ENCODE peak calls at places on chromosome 16, in four cellular contexts. G is HEK293T, I is HepG2, M is K562. C is an unnamed sample.

GRCh38 chr16:9328386-9328785 is 236.9 kb downstream of the HAPSTR1 start:
- DNase-seq in M (no peak), I (no peak), G (no peak), C (no peak)

GRCh38 chr16:85554791-85555548 is 58.2 kb upstream of the GSE1 start:
- DNase-seq in I (no peak), G (peak), M (peak), C (no peak)

GRCh38 chr16:64417711-64418227 is 704.1 kb downstream of the CDH11 start:
- DNase-seq in M (no peak), G (no peak), I (no peak), C (no peak)

GRCh38 chr16:67415872-67416793 is at the start of gene ZDHHC1:
- DNase-seq in M (peak), G (peak), I (no peak), C (no peak)

GRCh38 chr16:1870365-1871082 is 1.4 kb downstream of the MEIOB start:
- DNase-seq in I (peak), M (no peak), G (no peak), C (no peak)

GRCh38 chr16:15644306-15644961 is 1.5 kb upstream of the MARF1 start:
- DNase-seq in M (no peak), G (no peak), I (peak), C (no peak)

GRCh38 chr16:24700549-24701392 is 28.7 kb upstream of the TNRC6A start:
- DNase-seq in I (peak), M (peak), G (peak), C (no peak)

GRCh38 chr16:4564661-4565267 is 8.6 kb downstream of the C16orf96 start:
- DNase-seq in I (no peak), M (no peak), G (no peak), C (no peak)

GRCh38 chr16:4511441-4512082 is 27.0 kb downstream of the CDIP1 start:
- DNase-seq in I (peak), G (peak), M (peak), C (no peak)

GRCh38 chr16:89037261-89038152 is 56.1 kb upstream of the ACSF3 start:
- DNase-seq in I (no peak), G (peak), M (peak), C (no peak)

GRCh38 chr16:20507280-20507679 is 56.0 kb downstream of the ACSM2A start:
- DNase-seq in G (no peak), I (no peak), M (no peak), C (no peak)

GRCh38 chr16:13269905-13270528 is 368.6 kb downstream of the SHISA9 start:
- DNase-seq in M (no peak), I (peak), G (no peak), C (no peak)

GRCh38 chr16:9980981-9981380 is 201.2 kb downstream of the GRIN2A start:
- DNase-seq in M (no peak), G (no peak), I (no peak), C (no peak)

GRCh38 chr16:31110106-31111034 is 2.2 kb downstream of the BCKDK start:
- DNase-seq in M (no peak), I (no peak), G (no peak), C (no peak)

GRCh38 chr16:3112058-3112880 is at the start of gene ZNF205:
- DNase-seq in I (peak), G (peak), M (peak), C (no peak)

GRCh38 chr16:8572919-8573724 is 17.2 kb downstream of the TMEM114 start:
- DNase-seq in I (peak), M (peak), G (peak), C (no peak)

GRCh38 chr16:46948548-46949166 is 24.8 kb downstream of the DNAJA2 start:
- DNase-seq in M (no peak), I (peak), G (no peak), C (no peak)

GRCh38 chr16:75130150-75130771 is 13.7 kb upstream of the LDHD start:
- DNase-seq in I (peak), M (no peak), G (no peak), C (no peak)

GRCh38 chr16:6682142-6682811 is 650.4 kb upstream of the RBFOX1 start:
- DNase-seq in I (peak), G (peak), M (peak), C (no peak)

GRCh38 chr16:56776562-56776961 is 46.6 kb downstream of the NUP93 start:
- DNase-seq in G (no peak), I (no peak), M (no peak), C (no peak)

GRCh38 chr16:53821957-53822625 is 118.1 kb downstream of the FTO start:
- DNase-seq in I (peak), G (no peak), M (no peak), C (no peak)

GRCh38 chr16:52546291-52546941 is 527 bp downstream of the TOX3 start:
- DNase-seq in M (no peak), I (no peak), G (no peak), C (no peak)

GRCh38 chr16:30853758-30854157 is 40.1 kb downstream of the BCL7C start:
- DNase-seq in M (no peak), I (no peak), G (no peak), C (no peak)

GRCh38 chr16:68291227-68291626 is 19.5 kb downstream of the SLC7A6OS start:
- DNase-seq in G (no peak), M (no peak), I (no peak), C (no peak)

GRCh38 chr16:89602273-89602951 is 11.0 kb upstream of the DPEP1 start:
- DNase-seq in M (peak), G (peak), I (no peak), C (no peak)

GRCh38 chr16:11507991-11508390 is 78.7 kb downstream of the LITAF start:
- DNase-seq in M (no peak), G (no peak), I (no peak), C (no peak)

GRCh38 chr16:77297996-77298637 is 98.9 kb downstream of the SYCE1L start:
- DNase-seq in G (no peak), I (no peak), M (no peak), C (no peak)

GRCh38 chr16:26665166-26665939 is 401.4 kb upstream of the C16orf82 start:
- DNase-seq in G (no peak), I (no peak), M (no peak), C (no peak)

GRCh38 chr16:11851301-11852091 is at the start of gene RSL1D1:
- DNase-seq in G (peak), I (peak), M (peak), C (peak)

GRCh38 chr16:4057439-4057877 is 58.8 kb downstream of the ADCY9 start:
- DNase-seq in I (no peak), G (no peak), M (no peak), C (no peak)

GRCh38 chr16:15682105-15682570 is 32.1 kb downstream of the NDE1 start:
- DNase-seq in G (no peak), M (peak), I (peak), C (no peak)

GRCh38 chr16:83137326-83137770 is 510.6 kb downstream of the CDH13 start:
- DNase-seq in G (no peak), I (peak), M (no peak), C (no peak)

GRCh38 chr16:11992008-11992584 is 15.6 kb downstream of the SNX29 start:
- DNase-seq in M (no peak), G (no peak), I (peak), C (no peak)

GRCh38 chr16:82582971-82583370 is 43.8 kb upstream of the CDH13 start:
- DNase-seq in I (no peak), G (no peak), M (no peak), C (no peak)

GRCh38 chr16:27801259-27801945 is 251.5 kb downstream of the KATNIP start:
- DNase-seq in I (no peak), M (no peak), G (no peak), C (no peak)

GRCh38 chr16:25838724-25839186 is 147.0 kb downstream of the HS3ST4 start:
- DNase-seq in M (peak), G (peak), I (peak), C (peak)

GRCh38 chr16:48546774-48547173 is 63.2 kb downstream of the N4BP1 start:
- DNase-seq in M (no peak), G (no peak), I (peak), C (no peak)

DNA sequence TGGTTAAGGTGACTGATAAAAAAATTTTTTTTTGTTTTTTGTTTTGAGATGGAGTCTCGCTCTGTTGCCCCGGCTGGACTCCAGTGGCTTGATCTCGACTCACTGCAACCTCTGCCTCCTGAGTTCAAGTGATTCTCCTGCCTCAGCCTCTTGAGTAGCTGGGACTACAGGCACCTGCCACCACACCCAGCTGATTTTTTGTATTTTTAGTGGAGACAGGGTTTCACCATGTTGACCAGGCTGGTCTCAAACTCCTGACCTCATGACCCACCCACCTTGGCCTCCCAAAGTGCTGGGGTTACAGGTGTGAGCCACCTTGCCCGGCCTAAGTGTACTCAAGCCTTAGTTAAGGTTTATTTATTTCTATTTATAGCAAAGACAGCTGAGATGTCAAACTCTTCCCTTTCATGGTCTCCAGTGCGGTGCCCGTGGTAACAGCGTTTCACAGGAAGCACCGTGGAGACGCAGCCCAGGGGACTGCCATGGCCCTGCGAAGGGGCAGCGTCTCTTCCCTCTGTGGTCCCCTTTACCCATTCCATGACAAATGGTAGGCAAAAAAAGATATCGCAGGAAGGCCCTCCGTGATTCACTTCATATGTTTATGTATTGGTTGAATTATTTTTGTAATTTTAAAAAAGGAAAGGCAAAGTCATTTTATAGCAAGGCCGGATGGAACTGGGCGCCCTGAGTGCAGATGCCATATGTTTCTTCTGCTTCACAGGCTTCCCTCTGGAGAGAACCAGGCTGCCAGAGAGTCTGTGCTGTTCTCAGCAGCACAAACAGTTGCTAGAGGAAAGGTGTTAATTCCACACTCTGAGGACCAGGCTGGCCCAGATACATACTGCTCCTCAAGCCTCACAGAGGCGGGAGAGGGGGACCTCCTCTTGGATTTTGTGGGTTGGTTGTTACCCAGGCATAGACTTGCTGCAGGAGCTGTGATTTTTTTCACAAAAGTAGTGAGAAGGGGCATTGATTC is 29.2 kb downstream of the DDX19A start:
- DNase-seq in G (no peak), M (no peak), I (no peak), C (no peak)
- TF ChIP-seq BHLHE40 in G (no peak), M (no peak), I (no peak), C (no peak)

DNA sequence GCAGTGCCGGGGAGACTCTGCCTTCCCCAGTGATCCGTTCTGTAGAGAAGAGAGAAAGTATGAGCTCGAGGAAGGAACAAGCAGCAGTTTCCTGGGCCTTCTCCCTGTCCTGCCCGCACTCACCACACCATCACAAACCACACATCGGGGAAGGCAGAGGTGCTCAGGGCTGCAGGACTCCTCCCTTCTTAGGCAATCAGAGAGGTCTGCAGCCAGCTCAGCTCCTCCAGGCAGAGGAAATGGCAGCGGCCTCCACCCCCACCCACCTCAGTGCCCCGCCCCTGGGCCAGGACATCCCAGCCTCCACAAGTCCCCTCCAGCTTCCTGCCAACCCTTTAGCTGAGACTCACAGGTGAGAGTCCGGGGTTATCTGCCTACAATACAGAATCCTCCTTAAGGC is 2.0 kb downstream of the ZNF319 start:
- DNase-seq in G (no peak), I (no peak), M (no peak), C (no peak)
- TF ChIP-seq TARDBP in G (no peak), I (no peak), M (no peak), C (no peak)

DNA sequence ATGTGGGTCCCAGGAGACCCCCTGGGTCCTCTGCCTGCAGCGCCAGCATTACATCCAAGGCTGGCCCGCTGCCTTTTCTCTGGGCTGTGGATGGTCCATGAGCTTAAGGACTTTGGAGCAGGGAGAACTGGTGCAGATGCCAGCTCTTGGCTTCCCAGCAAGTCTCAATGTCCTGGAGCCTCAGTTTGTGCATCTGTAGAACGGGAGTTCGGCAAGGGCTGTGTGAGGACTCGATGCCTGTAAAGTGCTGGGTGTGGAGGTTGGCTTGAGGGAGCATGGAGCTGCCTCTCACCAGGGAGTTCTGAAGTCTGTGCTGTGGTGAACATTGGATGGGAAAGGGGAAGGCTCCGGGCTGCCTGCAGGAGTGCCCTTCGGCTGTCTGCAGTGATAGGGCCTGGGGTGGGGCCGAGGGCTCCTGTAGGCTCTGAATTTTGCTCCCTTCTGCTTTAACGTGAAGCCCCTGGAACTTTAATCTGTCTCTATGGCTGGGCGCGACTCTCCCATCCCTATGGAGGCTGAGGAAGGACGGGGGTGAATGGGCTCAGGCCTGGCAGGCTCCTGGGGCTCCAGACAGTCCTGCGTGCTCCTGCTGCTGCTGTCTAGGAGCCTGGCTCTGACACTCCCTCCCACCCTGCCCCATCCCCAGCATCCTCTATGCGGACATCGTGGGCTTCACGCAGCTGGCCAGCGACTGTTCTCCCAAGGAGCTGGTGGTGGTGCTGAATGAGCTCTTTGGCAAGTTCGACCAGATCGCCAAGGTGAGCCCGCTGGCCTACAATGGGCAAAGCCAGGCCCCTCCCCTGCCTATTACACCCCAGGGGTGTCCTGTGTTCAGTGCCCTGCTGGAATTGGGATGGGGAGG is 27.9 kb downstream of the ADCY7 start:
- DNase-seq in I (no peak), M (no peak), G (no peak), C (no peak)
- TF ChIP-seq BHLHE40 in I (no peak), M (no peak), G (no peak), C (no peak)

GRCh38 chr16:14562691-14563491 is 67.2 kb downstream of the PARN start:
- DNase-seq in M (no peak), I (peak), G (peak), C (no peak)
- TF ChIP-seq TARDBP in M (no peak), I (peak), G (no peak), C (no peak)

GRCh38 chr16:80837421-80838263 is 33.2 kb upstream of the CDYL2 start:
- DNase-seq in M (no peak), I (no peak), G (no peak), C (no peak)
- TF ChIP-seq BHLHE40 in M (no peak), I (no peak), G (no peak), C (no peak)

GRCh38 chr16:86566601-86566965 is at the start of gene FOXC2:
- DNase-seq in G (peak), I (no peak), M (peak), C (no peak)
- TF ChIP-seq TARDBP in G (no peak), I (no peak), M (no peak), C (no peak)